ENCODE peak calls at places on chromosome 1, in ten cellular contexts. One of them, this sample, is unnamed.

GRCh38 chr1:229716064-229716463 is 90.0 kb downstream of the URB2 start:
- DNase-seq in ovary: no peak
- DNase-seq in EH: no peak
- DNase-seq in hypothalamus: no peak
- DNase-seq in GM13977: no peak
- DNase-seq in psoas muscle: no peak
- DNase-seq in MV-4-11: no peak
- DNase-seq in GF-D8: no peak
- DNase-seq in stimulated activated CD4-positive, alpha-beta T cell treated with anti-CD3 and anti-CD28 coated beads, Interleukin-2, amount 100 ng/mL, for 48 hours: no peak
- DNase-seq in AG09319: no peak
- DNase-seq in this sample: no peak

GRCh38 chr1:45796381-45796780 is 7.0 kb upstream of the MAST2 start:
- DNase-seq in ovary: no peak
- DNase-seq in EH: peak; percentile 6
- DNase-seq in hypothalamus: no peak
- DNase-seq in GM13977: no peak
- DNase-seq in psoas muscle: no peak
- DNase-seq in MV-4-11: no peak
- DNase-seq in GF-D8: no peak
- DNase-seq in stimulated activated CD4-positive, alpha-beta T cell treated with anti-CD3 and anti-CD28 coated beads, Interleukin-2, amount 100 ng/mL, for 48 hours: no peak
- DNase-seq in AG09319: no peak
- DNase-seq in this sample: no peak

GRCh38 chr1:7727816-7728477 is 43.1 kb upstream of the VAMP3 start:
- DNase-seq in ovary: no peak
- DNase-seq in EH: no peak
- DNase-seq in hypothalamus: no peak
- DNase-seq in GM13977: no peak
- DNase-seq in psoas muscle: no peak
- DNase-seq in MV-4-11: no peak
- DNase-seq in GF-D8: no peak
- DNase-seq in stimulated activated CD4-positive, alpha-beta T cell treated with anti-CD3 and anti-CD28 coated beads, Interleukin-2, amount 100 ng/mL, for 48 hours: no peak
- DNase-seq in AG09319: no peak
- DNase-seq in this sample: no peak

GRCh38 chr1:35561297-35561971 is 3.8 kb downstream of the NCDN start:
- DNase-seq in ovary: no peak
- DNase-seq in EH: no peak
- DNase-seq in hypothalamus: no peak
- DNase-seq in GM13977: no peak
- DNase-seq in psoas muscle: no peak
- DNase-seq in MV-4-11: no peak
- DNase-seq in GF-D8: no peak
- DNase-seq in stimulated activated CD4-positive, alpha-beta T cell treated with anti-CD3 and anti-CD28 coated beads, Interleukin-2, amount 100 ng/mL, for 48 hours: no peak
- DNase-seq in AG09319: no peak
- DNase-seq in this sample: no peak

GRCh38 chr1:223683586-223684487 is 18.3 kb upstream of the CAPN8 start:
- DNase-seq in ovary: peak; percentile 53
- DNase-seq in EH: peak; percentile 49
- DNase-seq in hypothalamus: no peak
- DNase-seq in GM13977: peak; percentile 44
- DNase-seq in psoas muscle: peak; percentile 37
- DNase-seq in MV-4-11: peak; percentile 34
- DNase-seq in GF-D8: no peak
- DNase-seq in stimulated activated CD4-positive, alpha-beta T cell treated with anti-CD3 and anti-CD28 coated beads, Interleukin-2, amount 100 ng/mL, for 48 hours: peak; percentile 41
- DNase-seq in AG09319: no peak
- DNase-seq in this sample: peak; percentile 38

GRCh38 chr1:155844860-155845259 is 12.2 kb downstream of the GON4L start:
- DNase-seq in ovary: no peak
- DNase-seq in EH: no peak
- DNase-seq in hypothalamus: no peak
- DNase-seq in GM13977: no peak
- DNase-seq in psoas muscle: no peak
- DNase-seq in MV-4-11: no peak
- DNase-seq in GF-D8: no peak
- DNase-seq in stimulated activated CD4-positive, alpha-beta T cell treated with anti-CD3 and anti-CD28 coated beads, Interleukin-2, amount 100 ng/mL, for 48 hours: no peak
- DNase-seq in AG09319: no peak
- DNase-seq in this sample: no peak

GRCh38 chr1:212566522-212567479 is 41.8 kb upstream of the ATF3 start:
- DNase-seq in ovary: no peak
- DNase-seq in EH: peak; percentile 83
- DNase-seq in hypothalamus: no peak
- DNase-seq in GM13977: peak; percentile 89
- DNase-seq in psoas muscle: no peak
- DNase-seq in MV-4-11: peak; percentile 87
- DNase-seq in GF-D8: no peak
- DNase-seq in stimulated activated CD4-positive, alpha-beta T cell treated with anti-CD3 and anti-CD28 coated beads, Interleukin-2, amount 100 ng/mL, for 48 hours: peak; percentile 36
- DNase-seq in AG09319: no peak
- DNase-seq in this sample: peak; percentile 54

GRCh38 chr1:84756455-84757082 is 66.3 kb upstream of the SSX2IP start:
- DNase-seq in ovary: no peak
- DNase-seq in EH: peak; percentile 75
- DNase-seq in hypothalamus: no peak
- DNase-seq in GM13977: no peak
- DNase-seq in psoas muscle: no peak
- DNase-seq in MV-4-11: no peak
- DNase-seq in GF-D8: no peak
- DNase-seq in stimulated activated CD4-positive, alpha-beta T cell treated with anti-CD3 and anti-CD28 coated beads, Interleukin-2, amount 100 ng/mL, for 48 hours: no peak
- DNase-seq in AG09319: no peak
- DNase-seq in this sample: no peak